ENCODE peak calls at places on chromosomes 1 and 21, in seven cellular contexts. O, N, W, Z, Y, Q and T are unnamed samples.
A peak's percentile ranks its signal among the peaks of the same experiment; 100 is the strongest.

GRCh38 chr1:185603158-185603557 is 131.0 kb upstream of the HMCN1 start:
- DNase-seq in Q (no peak), W (no peak), O (no peak), Y (no peak), Z (no peak), N (no peak), T (no peak)

GRCh38 chr1:5977494-5978444 is 14.5 kb downstream of the NPHP4 start:
- DNase-seq in N (no peak), Z (no peak), O (no peak), Q (no peak), W (no peak), Y (no peak), T (no peak)

GRCh38 chr1:20538760-20539551 is 13.4 kb upstream of the FAM43B start:
- DNase-seq in Z (no peak), Q (peak; percentile 15), Y (no peak), O (no peak), N (no peak), W (no peak), T (no peak)

GRCh38 chr1:101259744-101260148 is 22.9 kb downstream of the S1PR1 start:
- DNase-seq in Y (peak; percentile 25), Q (peak; percentile 93), W (peak; percentile 45), N (no peak), O (no peak), Z (no peak), T (no peak)

GRCh38 chr1:35539824-35540261 is 17.4 kb downstream of the KIAA0319L start:
- DNase-seq in N (no peak), Y (no peak), O (no peak), W (no peak), Q (peak; percentile 71), Z (peak; percentile 33), T (no peak)

GRCh38 chr21:42433946-42434551 is 30.3 kb downstream of the UBASH3A start:
- DNase-seq in W (peak; percentile 54), N (no peak), Q (no peak), Y (no peak), O (no peak), Z (no peak), T (no peak)

GRCh38 chr1:201019321-201019977 is 4.1 kb downstream of the KIF21B start:
- DNase-seq in O (peak; percentile 90), Z (peak; percentile 92), N (peak; percentile 88), W (peak; percentile 90), Y (peak; percentile 97), Q (peak; percentile 74), T (peak; percentile 49)

GRCh38 chr1:20237646-20238045 is 51.3 kb upstream of the PLA2G2C start:
- DNase-seq in Q (no peak), O (no peak), Z (no peak), N (no peak), Y (no peak), W (no peak), T (no peak)

GRCh38 chr1:2340086-2340917 is 51.1 kb downstream of the MORN1 start:
- DNase-seq in Z (no peak), Y (no peak), W (no peak), O (no peak), Q (no peak), N (no peak), T (no peak)

GRCh38 chr1:177753655-177754054 is 216.2 kb downstream of the SEC16B start:
- DNase-seq in W (no peak), Q (no peak), O (no peak), N (no peak), Z (no peak), Y (no peak), T (no peak)

GRCh38 chr1:181603735-181604410 is 120.6 kb downstream of the CACNA1E start:
- DNase-seq in Q (no peak), Z (no peak), O (no peak), Y (no peak), N (no peak), W (no peak), T (no peak)

GRCh38 chr1:50423670-50424000 is 392 bp upstream of the DMRTA2 start:
- DNase-seq in W (peak; percentile 48), O (peak; percentile 22), Q (no peak), Z (peak; percentile 80), N (no peak), Y (no peak), T (no peak)

GRCh38 chr1:229003233-229004031 is 267.5 kb upstream of the RAB4A start:
- DNase-seq in Y (peak; percentile 46), Q (no peak), Z (no peak), W (no peak), N (no peak), O (no peak), T (no peak)

GRCh38 chr21:36710729-36711048 is 11.8 kb downstream of the SIM2 start:
- DNase-seq in Z (peak; percentile 44), N (no peak), Q (no peak), W (no peak), O (no peak), Y (no peak), T (no peak)

GRCh38 chr1:206703647-206704046 is 18.9 kb downstream of the MAPKAPK2 start:
- DNase-seq in N (no peak), Y (no peak), Z (peak; percentile 60), W (no peak), O (peak; percentile 57), Q (peak; percentile 49), T (no peak)

GRCh38 chr1:179709841-179710329 is 33.2 kb upstream of the FAM163A start:
- DNase-seq in Q (peak; percentile 97), O (no peak), N (no peak), W (no peak), Z (peak; percentile 42), Y (peak; percentile 53), T (no peak)

GRCh38 chr1:173861731-173862145 is 6.1 kb downstream of the GAS5 start:
- DNase-seq in O (peak; percentile 54), N (no peak), W (peak; percentile 7), Q (no peak), Z (no peak), Y (peak; percentile 28), T (no peak)

GRCh38 chr1:225447649-225448048 is 19.8 kb upstream of the LBR start:
- DNase-seq in N (no peak), Q (peak; percentile 47), W (no peak), Z (no peak), Y (no peak), O (no peak), T (no peak)

GRCh38 chr1:228866498-228866897 is 131.2 kb downstream of the RHOU start:
- DNase-seq in W (no peak), Q (peak; percentile 21), O (no peak), N (no peak), Y (no peak), Z (no peak), T (no peak)

GRCh38 chr1:64691631-64692030 is 53.2 kb upstream of the RAVER2 start:
- DNase-seq in Z (no peak), N (no peak), Y (no peak), Q (peak; percentile 82), W (no peak), O (no peak), T (no peak)

GRCh38 chr1:18956189-18957135 is at the start of gene IFFO2:
- DNase-seq in N (peak; percentile 98), Y (peak; percentile 96), Q (peak; percentile 89), W (peak; percentile 97), Z (peak; percentile 100), O (peak; percentile 99), T (peak; percentile 76)

GRCh38 chr1:188228623-188229022 is 1399.9 kb downstream of the PLA2G4A start:
- DNase-seq in W (no peak), Q (peak; percentile 5), O (no peak), N (no peak), Y (no peak), Z (no peak), T (no peak)

GRCh38 chr1:152359906-152360305 is at the start of gene FLG2:
- DNase-seq in Z (no peak), W (no peak), Q (no peak), N (no peak), O (no peak), Y (no peak), T (no peak)

GRCh38 chr1:117268926-117269378 is 58.2 kb upstream of the VTCN1 start:
- DNase-seq in Q (no peak), Y (no peak), W (no peak), N (no peak), Z (no peak), O (no peak), T (no peak)

GRCh38 chr1:29804181-29804899 is 568.0 kb downstream of the PTPRU start:
- DNase-seq in Z (no peak), O (no peak), Y (no peak), Q (no peak), W (no peak), N (no peak), T (no peak)

GRCh38 chr1:95532335-95532734 is 298.3 kb downstream of the RWDD3 start:
- DNase-seq in Z (no peak), O (no peak), Q (no peak), W (no peak), Y (no peak), N (no peak), T (no peak)

GRCh38 chr21:17612023-17612564 is 607 bp downstream of the BTG3 start:
- DNase-seq in O (peak; percentile 14), Y (peak; percentile 38), Q (peak; percentile 65), Z (peak; percentile 31), W (no peak), N (no peak), T (no peak)

GRCh38 chr1:245091818-245092637 is 62.8 kb upstream of the KIF26B start:
- DNase-seq in Y (no peak), Q (peak; percentile 99), Z (no peak), O (peak; percentile 9), W (peak; percentile 30), N (no peak), T (peak; percentile 62)